ENCODE peak calls at places on chromosome 3, in ten cellular contexts. One of them, this sample, is unnamed.

GRCh38 chr3:184740509-184741258 is 28.8 kb upstream of the MAGEF1 start:
- DNase-seq in stomach: peak
- DNase-seq in sigmoid colon: no peak
- DNase-seq in natural killer cell: no peak
- DNase-seq in H1: no peak
- DNase-seq in nephron progenitor cell: no peak
- DNase-seq in suprapubic skin: peak
- DNase-seq in omental fat pad: no peak
- DNase-seq in upper lobe of right lung: no peak
- DNase-seq in Panc1: no peak
- DNase-seq in this sample: no peak

GRCh38 chr3:53045107-53045783 is 628 bp downstream of the SFMBT1 start:
- DNase-seq in upper lobe of right lung: peak
- DNase-seq in H1: peak
- DNase-seq in natural killer cell: peak
- DNase-seq in stomach: peak
- DNase-seq in omental fat pad: no peak
- DNase-seq in suprapubic skin: no peak
- DNase-seq in sigmoid colon: peak
- DNase-seq in Panc1: no peak
- DNase-seq in nephron progenitor cell: peak
- DNase-seq in this sample: peak

GRCh38 chr3:66537735-66538134 is 36.9 kb upstream of the LRIG1 start:
- DNase-seq in upper lobe of right lung: no peak
- DNase-seq in sigmoid colon: no peak
- DNase-seq in omental fat pad: no peak
- DNase-seq in stomach: no peak
- DNase-seq in natural killer cell: no peak
- DNase-seq in nephron progenitor cell: no peak
- DNase-seq in suprapubic skin: no peak
- DNase-seq in Panc1: no peak
- DNase-seq in H1: no peak
- DNase-seq in this sample: no peak

GRCh38 chr3:175070946-175071345 is 211.8 kb downstream of the NAALADL2 start:
- DNase-seq in suprapubic skin: no peak
- DNase-seq in H1: no peak
- DNase-seq in nephron progenitor cell: no peak
- DNase-seq in upper lobe of right lung: no peak
- DNase-seq in stomach: no peak
- DNase-seq in natural killer cell: no peak
- DNase-seq in sigmoid colon: no peak
- DNase-seq in omental fat pad: no peak
- DNase-seq in Panc1: no peak
- DNase-seq in this sample: no peak

GRCh38 chr3:62373714-62374333 is 474 bp upstream of the FEZF2 start:
- DNase-seq in natural killer cell: no peak
- DNase-seq in nephron progenitor cell: no peak
- DNase-seq in upper lobe of right lung: no peak
- DNase-seq in Panc1: no peak
- DNase-seq in H1: peak
- DNase-seq in stomach: no peak
- DNase-seq in suprapubic skin: no peak
- DNase-seq in sigmoid colon: no peak
- DNase-seq in omental fat pad: no peak
- DNase-seq in this sample: peak

GRCh38 chr3:171248426-171249115 is 211.6 kb downstream of the TNIK start:
- DNase-seq in natural killer cell: no peak
- DNase-seq in omental fat pad: no peak
- DNase-seq in suprapubic skin: no peak
- DNase-seq in Panc1: no peak
- DNase-seq in nephron progenitor cell: no peak
- DNase-seq in upper lobe of right lung: no peak
- DNase-seq in sigmoid colon: no peak
- DNase-seq in stomach: no peak
- DNase-seq in H1: no peak
- DNase-seq in this sample: peak

GRCh38 chr3:100001514-100002270 is 112.6 kb downstream of the FILIP1L start:
- DNase-seq in suprapubic skin: no peak
- DNase-seq in natural killer cell: no peak
- DNase-seq in sigmoid colon: no peak
- DNase-seq in Panc1: no peak
- DNase-seq in stomach: no peak
- DNase-seq in omental fat pad: no peak
- DNase-seq in H1: no peak
- DNase-seq in upper lobe of right lung: no peak
- DNase-seq in nephron progenitor cell: no peak
- DNase-seq in this sample: no peak

GRCh38 chr3:70803317-70803716 is 490.9 kb upstream of the MDFIC2 start:
- DNase-seq in suprapubic skin: no peak
- DNase-seq in sigmoid colon: no peak
- DNase-seq in natural killer cell: no peak
- DNase-seq in H1: no peak
- DNase-seq in nephron progenitor cell: no peak
- DNase-seq in upper lobe of right lung: no peak
- DNase-seq in omental fat pad: no peak
- DNase-seq in stomach: no peak
- DNase-seq in Panc1: no peak
- DNase-seq in this sample: no peak

GRCh38 chr3:126567696-126568438 is 9.1 kb upstream of the C3orf22 start:
- DNase-seq in upper lobe of right lung: no peak
- DNase-seq in nephron progenitor cell: no peak
- DNase-seq in Panc1: no peak
- DNase-seq in sigmoid colon: no peak
- DNase-seq in natural killer cell: peak
- DNase-seq in stomach: no peak
- DNase-seq in suprapubic skin: peak
- DNase-seq in omental fat pad: no peak
- DNase-seq in H1: peak
- DNase-seq in this sample: no peak

GRCh38 chr3:10379161-10379560 is 58.2 kb upstream of the SEC13 start:
- DNase-seq in Panc1: no peak
- DNase-seq in sigmoid colon: no peak
- DNase-seq in H1: no peak
- DNase-seq in natural killer cell: no peak
- DNase-seq in omental fat pad: no peak
- DNase-seq in stomach: no peak
- DNase-seq in upper lobe of right lung: no peak
- DNase-seq in nephron progenitor cell: no peak
- DNase-seq in suprapubic skin: no peak
- DNase-seq in this sample: no peak

GRCh38 chr3:141150431-141150830 is 81.2 kb upstream of the PXYLP1 start:
- DNase-seq in natural killer cell: no peak
- DNase-seq in stomach: no peak
- DNase-seq in omental fat pad: no peak
- DNase-seq in nephron progenitor cell: no peak
- DNase-seq in Panc1: no peak
- DNase-seq in sigmoid colon: no peak
- DNase-seq in upper lobe of right lung: no peak
- DNase-seq in H1: peak
- DNase-seq in suprapubic skin: no peak
- DNase-seq in this sample: no peak
- TF ChIP-seq CTCF in natural killer cell: no peak
- TF ChIP-seq CTCF in stomach: no peak
- TF ChIP-seq CTCF in omental fat pad: no peak
- TF ChIP-seq CTCF in nephron progenitor cell: no peak
- TF ChIP-seq CTCF in Panc1: no peak
- TF ChIP-seq CTCF in sigmoid colon: no peak
- TF ChIP-seq CTCF in upper lobe of right lung: no peak
- TF ChIP-seq CTCF in H1: peak
- TF ChIP-seq CTCF in suprapubic skin: no peak
- TF ChIP-seq CTCF in this sample: no peak

DNA sequence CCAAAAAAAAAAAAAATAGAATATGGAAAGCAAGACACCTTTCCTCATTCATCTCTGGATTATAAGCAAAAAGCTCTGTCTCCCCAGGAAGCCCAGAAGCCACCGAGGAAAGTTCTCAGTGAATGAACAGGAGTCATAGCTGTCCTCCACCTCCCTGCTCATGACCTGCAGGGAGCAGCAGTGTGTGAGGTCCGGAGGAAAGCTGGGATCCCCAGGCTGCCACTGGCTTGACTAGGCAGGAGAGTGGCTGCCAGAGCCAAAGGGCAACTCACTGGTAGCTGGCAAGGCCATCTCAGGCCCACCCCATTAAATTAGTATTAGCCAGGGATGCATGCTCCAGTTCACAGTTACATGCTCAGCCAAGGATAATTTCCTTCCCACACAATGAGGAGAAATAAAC is 191.6 kb upstream of the STT3B start:
- DNase-seq in H1: peak
- DNase-seq in upper lobe of right lung: no peak
- DNase-seq in suprapubic skin: no peak
- DNase-seq in sigmoid colon: no peak
- DNase-seq in natural killer cell: no peak
- DNase-seq in omental fat pad: no peak
- DNase-seq in nephron progenitor cell: peak
- DNase-seq in stomach: peak
- DNase-seq in Panc1: no peak
- DNase-seq in this sample: no peak
- TF ChIP-seq CTCF in H1: peak
- TF ChIP-seq CTCF in upper lobe of right lung: no peak
- TF ChIP-seq CTCF in suprapubic skin: no peak
- TF ChIP-seq CTCF in sigmoid colon: no peak
- TF ChIP-seq CTCF in natural killer cell: no peak
- TF ChIP-seq CTCF in omental fat pad: no peak
- TF ChIP-seq CTCF in nephron progenitor cell: no peak
- TF ChIP-seq CTCF in stomach: no peak
- TF ChIP-seq CTCF in Panc1: no peak
- TF ChIP-seq CTCF in this sample: no peak

DNA sequence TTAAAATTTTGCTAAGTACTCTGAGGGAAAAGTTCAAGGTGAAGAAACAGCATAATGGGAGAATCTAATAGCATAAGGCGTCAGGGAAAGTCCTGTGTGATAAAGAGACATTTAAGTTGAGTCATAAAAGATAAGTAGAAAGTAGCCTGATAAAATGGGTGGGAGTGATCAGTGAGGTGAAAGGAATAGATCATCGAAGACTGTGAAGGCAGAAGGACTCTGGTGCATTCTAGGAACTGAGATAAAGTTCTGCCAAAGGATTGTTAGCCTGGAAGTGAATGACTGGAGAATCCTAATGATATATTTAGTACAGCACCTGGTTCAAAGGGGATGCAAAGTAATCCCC is 149.9 kb downstream of the CFAP20DC start:
- DNase-seq in nephron progenitor cell: no peak
- DNase-seq in suprapubic skin: no peak
- DNase-seq in stomach: no peak
- DNase-seq in Panc1: no peak
- DNase-seq in H1: no peak
- DNase-seq in sigmoid colon: no peak
- DNase-seq in omental fat pad: no peak
- DNase-seq in upper lobe of right lung: no peak
- DNase-seq in natural killer cell: no peak
- DNase-seq in this sample: no peak
- TF ChIP-seq CTCF in nephron progenitor cell: no peak
- TF ChIP-seq CTCF in suprapubic skin: no peak
- TF ChIP-seq CTCF in stomach: no peak
- TF ChIP-seq CTCF in Panc1: no peak
- TF ChIP-seq CTCF in H1: no peak
- TF ChIP-seq CTCF in sigmoid colon: no peak
- TF ChIP-seq CTCF in omental fat pad: no peak
- TF ChIP-seq CTCF in upper lobe of right lung: no peak
- TF ChIP-seq CTCF in natural killer cell: no peak
- TF ChIP-seq CTCF in this sample: no peak

GRCh38 chr3:150124142-150124541 is 153.4 kb upstream of the PFN2 start:
- DNase-seq in upper lobe of right lung: no peak
- DNase-seq in Panc1: no peak
- DNase-seq in omental fat pad: no peak
- DNase-seq in nephron progenitor cell: no peak
- DNase-seq in H1: no peak
- DNase-seq in sigmoid colon: no peak
- DNase-seq in stomach: no peak
- DNase-seq in suprapubic skin: no peak
- DNase-seq in natural killer cell: no peak
- DNase-seq in this sample: no peak
- TF ChIP-seq CTCF in upper lobe of right lung: no peak
- TF ChIP-seq CTCF in Panc1: no peak
- TF ChIP-seq CTCF in omental fat pad: no peak
- TF ChIP-seq CTCF in nephron progenitor cell: no peak
- TF ChIP-seq CTCF in H1: no peak
- TF ChIP-seq CTCF in sigmoid colon: no peak
- TF ChIP-seq CTCF in stomach: no peak
- TF ChIP-seq CTCF in suprapubic skin: no peak
- TF ChIP-seq CTCF in natural killer cell: no peak
- TF ChIP-seq CTCF in this sample: no peak

GRCh38 chr3:124322966-124323365 is 331.0 kb upstream of the ROPN1 start:
- DNase-seq in sigmoid colon: no peak
- DNase-seq in stomach: no peak
- DNase-seq in omental fat pad: no peak
- DNase-seq in Panc1: no peak
- DNase-seq in natural killer cell: no peak
- DNase-seq in upper lobe of right lung: no peak
- DNase-seq in nephron progenitor cell: no peak
- DNase-seq in H1: no peak
- DNase-seq in suprapubic skin: no peak
- DNase-seq in this sample: no peak
- TF ChIP-seq CTCF in sigmoid colon: no peak
- TF ChIP-seq CTCF in stomach: no peak
- TF ChIP-seq CTCF in omental fat pad: no peak
- TF ChIP-seq CTCF in Panc1: no peak
- TF ChIP-seq CTCF in natural killer cell: no peak
- TF ChIP-seq CTCF in upper lobe of right lung: no peak
- TF ChIP-seq CTCF in nephron progenitor cell: no peak
- TF ChIP-seq CTCF in H1: no peak
- TF ChIP-seq CTCF in suprapubic skin: no peak
- TF ChIP-seq CTCF in this sample: no peak

DNA sequence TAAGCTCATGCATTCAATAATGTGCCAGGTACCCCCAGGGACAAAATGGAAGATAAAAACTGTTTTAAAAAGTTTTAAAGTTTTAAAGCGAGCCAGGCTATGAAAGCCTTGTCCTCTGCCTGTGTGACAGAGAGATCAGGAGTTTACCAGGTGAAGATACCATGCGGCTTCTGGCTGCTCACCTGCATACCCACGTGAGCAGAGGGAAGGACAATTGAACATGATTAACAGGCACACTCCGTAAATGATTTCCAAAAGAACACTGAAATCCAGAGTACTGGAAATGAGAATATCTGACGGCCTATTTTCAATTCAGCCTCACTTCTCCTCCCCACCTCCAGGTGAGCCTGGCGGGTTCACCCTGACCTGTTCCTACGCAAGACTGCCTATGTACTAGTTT is 42.1 kb downstream of the CCDC191 start:
- DNase-seq in stomach: no peak
- DNase-seq in upper lobe of right lung: no peak
- DNase-seq in omental fat pad: no peak
- DNase-seq in sigmoid colon: no peak
- DNase-seq in Panc1: no peak
- DNase-seq in natural killer cell: no peak
- DNase-seq in nephron progenitor cell: no peak
- DNase-seq in suprapubic skin: no peak
- DNase-seq in H1: no peak
- DNase-seq in this sample: no peak
- TF ChIP-seq CTCF in stomach: no peak
- TF ChIP-seq CTCF in upper lobe of right lung: no peak
- TF ChIP-seq CTCF in omental fat pad: no peak
- TF ChIP-seq CTCF in sigmoid colon: no peak
- TF ChIP-seq CTCF in Panc1: no peak
- TF ChIP-seq CTCF in natural killer cell: no peak
- TF ChIP-seq CTCF in nephron progenitor cell: no peak
- TF ChIP-seq CTCF in suprapubic skin: no peak
- TF ChIP-seq CTCF in H1: no peak
- TF ChIP-seq CTCF in this sample: no peak

This sample was measured in GM20000.